ENCODE peak calls at places on chromosomes 2 and 18, in six cellular contexts. S is fibroblast of pulmonary artery, O is GM04504, Z is SJCRH30, E is nephron progenitor cell, R is neuronal stem cell. T is an unnamed sample.

GRCh38 chr2:182784777-182785176 is 68.7 kb downstream of the DNAJC10 start:
- DNase-seq in O (no peak), E (no peak), R (peak; percentile 33), Z (peak; percentile 53), S (peak; percentile 63), T (no peak)

GRCh38 chr2:218033590-218034496 is 31.0 kb upstream of the TNS1 start:
- DNase-seq in R (no peak), O (no peak), S (no peak), Z (no peak), E (peak; percentile 74), T (no peak)

GRCh38 chr2:206198677-206199076 is 39.0 kb downstream of the EEF1B2 start:
- DNase-seq in O (peak; percentile 29), S (peak; percentile 48), R (no peak), E (no peak), Z (no peak), T (no peak)

GRCh38 chr2:232494542-232494941 is 6.9 kb upstream of the ECEL1 start:
- DNase-seq in R (no peak), E (no peak), O (no peak), Z (no peak), S (no peak), T (no peak)

GRCh38 chr2:46850742-46851141 is 64.9 kb downstream of the MCFD2 start:
- DNase-seq in S (peak; percentile 93), E (no peak), O (no peak), R (no peak), Z (no peak), T (no peak)

GRCh38 chr18:2826581-2826980 is 20.2 kb upstream of the EMILIN2 start:
- DNase-seq in R (no peak), Z (no peak), S (peak; percentile 58), E (no peak), O (no peak), T (no peak)

GRCh38 chr2:36330456-36331395 is 24.9 kb upstream of the CRIM1 start:
- DNase-seq in Z (no peak), O (no peak), S (no peak), R (no peak), E (no peak), T (no peak)

GRCh38 chr2:9737053-9737875 is 106.0 kb upstream of the TAF1B start:
- DNase-seq in Z (no peak), R (no peak), E (no peak), O (no peak), S (peak; percentile 39), T (no peak)

GRCh38 chr2:119434664-119435063 is 3.0 kb downstream of the TMEM37 start:
- DNase-seq in S (no peak), R (no peak), Z (no peak), O (no peak), E (no peak), T (no peak)

GRCh38 chr18:55997156-55997561 is 409.2 kb upstream of the TCF4 start:
- DNase-seq in Z (peak; percentile 50), E (no peak), S (no peak), R (no peak), O (no peak), T (no peak)

GRCh38 chr2:218249686-218250085 is 11.1 kb upstream of the GPBAR1 start:
- DNase-seq in Z (no peak), S (no peak), R (no peak), O (no peak), E (no peak), T (no peak)

GRCh38 chr18:61833387-61833786 is 59.4 kb downstream of the RNF152 start:
- DNase-seq in R (no peak), Z (peak; percentile 58), E (no peak), S (peak; percentile 70), O (no peak), T (no peak)

GRCh38 chr18:29078272-29078671 is 901.3 kb upstream of the CDH2 start:
- DNase-seq in Z (no peak), E (no peak), S (no peak), R (no peak), O (no peak), T (no peak)

GRCh38 chr18:6279308-6279707 is 135.4 kb downstream of the L3MBTL4 start:
- DNase-seq in S (no peak), O (no peak), E (no peak), R (no peak), Z (no peak), T (no peak)

GRCh38 chr2:137467246-137467862 is 496.9 kb upstream of the HNMT start:
- DNase-seq in S (peak; percentile 15), O (no peak), R (peak; percentile 41), E (peak; percentile 64), Z (peak; percentile 58), T (no peak)

GRCh38 chr2:211724933-211725332 is 813.7 kb downstream of the ERBB4 start:
- DNase-seq in O (no peak), R (no peak), S (no peak), E (no peak), Z (no peak), T (no peak)

GRCh38 chr2:122960727-122961641 is 1064.1 kb upstream of the CNTNAP5 start:
- DNase-seq in S (peak; percentile 94), R (no peak), Z (peak; percentile 71), O (no peak), E (no peak), T (no peak)

T was measured in stimulated activated CD8-positive, alpha-beta memory T cell treated with anti-CD3 and anti-CD28 coated beads, Interleukin-7, amount 100 ng/mL, for 48 hours.